ENCODE peak calls at places on chromosome 16, in five cellular contexts. Z is GM20000, C is nephron progenitor cell, L is HAP-1, N is dermis microvascular lymphatic vessel endothelial cell. X is an unnamed sample.
A peak's percentile ranks its signal among the peaks of the same experiment; 100 is the strongest.

GRCh38 chr16:67246081-67246944 is 968 bp downstream of the FHOD1 start:
- DNase-seq in C (peak; percentile 85), Z (peak; percentile 79), L (peak; percentile 90), N (peak; percentile 49), X (peak; percentile 76)

GRCh38 chr16:9612267-9612666 is 520.8 kb downstream of the HAPSTR1 start:
- DNase-seq in L (no peak), N (no peak), Z (no peak), C (no peak), X (no peak)

GRCh38 chr16:53773150-53773846 is 69.3 kb downstream of the FTO start:
- DNase-seq in C (peak; percentile 23), N (peak; percentile 73), Z (peak; percentile 38), L (peak; percentile 60), X (peak; percentile 29)

GRCh38 chr16:85029413-85029794 is 1.8 kb downstream of the KIAA0513 start:
- DNase-seq in C (no peak), L (peak; percentile 60), N (no peak), Z (peak; percentile 74), X (peak; percentile 73)

GRCh38 chr16:54466233-54466632 is 179.6 kb upstream of the IRX3 start:
- DNase-seq in N (no peak), Z (no peak), C (no peak), L (no peak), X (no peak)

GRCh38 chr16:57801098-57801855 is 1.0 kb downstream of the KIFC3 start:
- DNase-seq in C (no peak), N (no peak), Z (no peak), L (no peak), X (no peak)

GRCh38 chr16:67548265-67549126 is 13.8 kb upstream of the CTCF start:
- DNase-seq in C (no peak), N (peak; percentile 75), L (no peak), Z (peak; percentile 61), X (peak; percentile 71)

GRCh38 chr16:72124761-72125634 is 31.4 kb downstream of the DHX38 start:
- DNase-seq in N (peak; percentile 35), C (peak; percentile 79), L (peak; percentile 84), Z (peak; percentile 76), X (peak; percentile 81)

GRCh38 chr16:87431926-87432325 is 39.8 kb downstream of the MAP1LC3B start:
- DNase-seq in N (no peak), Z (no peak), C (no peak), L (no peak), X (no peak)

GRCh38 chr16:87860553-87861299 is 8.6 kb downstream of the SLC7A5 start:
- DNase-seq in L (no peak), C (peak; percentile 56), Z (no peak), N (no peak), X (no peak)

GRCh38 chr16:48053346-48053745 is 102.4 kb downstream of the ABCC12 start:
- DNase-seq in L (peak; percentile 77), N (no peak), Z (no peak), C (peak; percentile 39), X (no peak)

GRCh38 chr16:10090816-10091215 is 91.4 kb downstream of the GRIN2A start:
- DNase-seq in Z (no peak), L (no peak), C (no peak), N (no peak), X (no peak)

GRCh38 chr16:87126403-87127025 is 190.7 kb downstream of the C16orf95 start:
- DNase-seq in Z (no peak), C (no peak), N (no peak), L (no peak), X (no peak)

GRCh38 chr16:11296706-11297491 is 15.8 kb upstream of the PRM1 start:
- DNase-seq in N (no peak), L (no peak), C (no peak), Z (no peak), X (no peak)

GRCh38 chr16:78122774-78123315 is 23.4 kb downstream of the WWOX start:
- DNase-seq in Z (peak; percentile 45), L (peak; percentile 48), N (peak; percentile 53), C (no peak), X (peak; percentile 47)